ENCODE peak calls at places on chromosomes 3 and 15, in seven cellular contexts. D, Y, V, Z, B, H and A are unnamed samples.
A peak's percentile ranks its signal among the peaks of the same experiment; 100 is the strongest.

GRCh38 chr15:58396181-58396580 is 35.6 kb upstream of the LIPC start:
- DNase-seq in H (no peak), D (no peak), Z (no peak), V (peak; percentile 84), B (peak; percentile 48), Y (no peak), A (peak; percentile 95)

GRCh38 chr15:32677238-32677750 is 35.8 kb downstream of the SCG5 start:
- DNase-seq in H (peak; percentile 47), V (no peak), D (peak; percentile 89), B (no peak), Z (no peak), Y (peak; percentile 46), A (peak; percentile 83)

GRCh38 chr3:43012189-43012588 is 33.1 kb downstream of the GASK1A start:
- DNase-seq in V (no peak), H (no peak), B (no peak), D (no peak), Y (no peak), Z (no peak), A (no peak)

GRCh38 chr3:85697156-85697555 is 738.4 kb downstream of the CADM2 start:
- DNase-seq in Y (no peak), Z (no peak), V (no peak), H (no peak), D (no peak), B (no peak), A (no peak)

GRCh38 chr15:99454941-99455795 is 110.6 kb upstream of the MEF2A start:
- DNase-seq in V (peak; percentile 97), H (no peak), Y (no peak), D (no peak), Z (peak; percentile 71), B (peak; percentile 94), A (peak; percentile 93)

GRCh38 chr3:45553469-45553974 is 41.0 kb upstream of the LIMD1 start:
- DNase-seq in H (no peak), Y (no peak), V (peak; percentile 84), D (peak; percentile 30), Z (no peak), B (peak; percentile 68), A (peak; percentile 34)

GRCh38 chr3:125140011-125140813 is 72.3 kb downstream of the SLC12A8 start:
- DNase-seq in Y (no peak), H (no peak), V (peak; percentile 86), B (peak; percentile 65), D (no peak), Z (no peak), A (no peak)

GRCh38 chr15:21261396-21261964 is 178.8 kb downstream of the POTEB3 start:
- DNase-seq in B (no peak), H (no peak), D (no peak), V (no peak), Z (no peak), Y (no peak), A (no peak)

GRCh38 chr3:142210144-142210543 is 15.2 kb downstream of the GK5 start:
- DNase-seq in B (no peak), Z (peak; percentile 38), H (no peak), D (no peak), Y (peak; percentile 52), V (no peak), A (no peak)